ENCODE peak calls at places on chromosome 12, in ten cellular contexts. P, S, H, N, B, O, W, A, L and E are unnamed samples. For H3K4me1, the result is how much of the 10 kb centered on the place peaks cover.

GRCh38 chr12:26204612-26205289 is 9.4 kb downstream of the SSPN start:
- DNase-seq in W (no peak), B (peak), P (no peak), O (no peak), S (no peak), H (no peak), N (no peak), L (no peak), A (no peak), E (no peak)

GRCh38 chr12:132170094-132170636 is 25.9 kb downstream of the NOC4L start:
- DNase-seq in A (peak), B (no peak), W (peak), L (no peak), S (no peak), P (no peak), H (peak), O (no peak), N (peak), E (no peak)

GRCh38 chr12:10941916-10942607 is 3.0 kb upstream of the TAS2R14 start:
- DNase-seq in B (no peak), L (no peak), H (no peak), O (no peak), W (no peak), S (peak), P (peak), N (peak), A (peak), E (peak)

GRCh38 chr12:89765959-89766824 is 57.6 kb upstream of the ATP2B1 start:
- DNase-seq in L (no peak), B (no peak), O (no peak), S (no peak), W (no peak), N (no peak), P (no peak), A (no peak), H (no peak), E (no peak)

GRCh38 chr12:56431850-56432249 is 17.4 kb downstream of the TIMELESS start:
- DNase-seq in O (no peak), P (no peak), L (no peak), B (no peak), H (no peak), S (no peak), N (no peak), A (no peak), W (peak), E (no peak)

GRCh38 chr12:90260136-90260535 is 551.5 kb upstream of the ATP2B1 start:
- DNase-seq in A (no peak), H (no peak), S (no peak), W (no peak), O (no peak), N (no peak), L (no peak), P (no peak), B (no peak), E (no peak)

GRCh38 chr12:130742112-130742511 is 26.0 kb upstream of the RIMBP2 start:
- DNase-seq in A (no peak), O (no peak), S (peak), N (no peak), W (no peak), L (no peak), H (no peak), B (no peak), P (no peak), E (no peak)

GRCh38 chr12:14167005-14167628 is 185.7 kb upstream of the GRIN2B start:
- DNase-seq in W (peak), P (peak), A (no peak), O (no peak), S (peak), N (peak), H (no peak), L (peak), B (peak), E (no peak)

GRCh38 chr12:57744194-57744776 is 554 bp upstream of the TSPAN31 start:
- DNase-seq in S (no peak), A (no peak), O (peak), P (no peak), W (peak), N (no peak), L (peak), H (peak), B (peak), E (peak)

GRCh38 chr12:12803186-12803585 is 10.0 kb upstream of the DDX47 start:
- DNase-seq in P (no peak), L (peak), A (peak), S (peak), B (peak), W (peak), N (peak), O (peak), H (no peak), E (no peak)

GRCh38 chr12:42267408-42268190 is 29.6 kb upstream of the YAF2 start:
- DNase-seq in H (no peak), N (no peak), B (no peak), W (no peak), A (no peak), P (no peak), O (no peak), L (no peak), S (no peak), E (no peak)

GRCh38 chr12:55718650-55719275 is 1.4 kb upstream of the RDH5 start:
- DNase-seq in S (no peak), A (no peak), B (no peak), P (no peak), W (no peak), O (no peak), H (no peak), L (no peak), N (no peak), E (no peak)

GRCh38 chr12:54824402-54824801 is 29.9 kb upstream of the MUCL1 start:
- DNase-seq in P (no peak), L (no peak), N (no peak), A (no peak), B (no peak), O (no peak), S (no peak), H (no peak), W (no peak), E (no peak)

GRCh38 chr12:93751864-93752610 is 74.9 kb downstream of the CRADD start:
- DNase-seq in A (no peak), O (no peak), B (no peak), L (peak), S (no peak), P (no peak), W (peak), N (peak), H (no peak), E (no peak)

GRCh38 chr12:69396041-69396440 is 36.5 kb downstream of the YEATS4 start:
- DNase-seq in A (no peak), N (peak), H (no peak), L (no peak), P (no peak), B (no peak), W (peak), S (no peak), O (no peak), E (no peak)

GRCh38 chr12:9702239-9702638 is 30.7 kb downstream of the CLECL1 start:
- DNase-seq in P (no peak), W (no peak), L (no peak), S (no peak), O (no peak), N (no peak), B (no peak), A (no peak), H (no peak), E (no peak)

GRCh38 chr12:94235894-94236293 is 87.5 kb downstream of the PLXNC1 start:
- DNase-seq in L (no peak), N (no peak), S (no peak), B (no peak), H (no peak), P (no peak), A (no peak), O (no peak), W (no peak), E (no peak)

GRCh38 chr12:54890339-54890738 is 36.0 kb downstream of the MUCL1 start:
- DNase-seq in S (no peak), W (no peak), H (no peak), B (no peak), O (no peak), N (no peak), L (no peak), A (no peak), P (no peak), E (no peak)

GRCh38 chr12:78261901-78262300 is 431.2 kb downstream of the NAV3 start:
- DNase-seq in L (no peak), W (no peak), P (no peak), N (no peak), B (no peak), A (no peak), O (no peak), S (no peak), H (no peak), E (no peak)

GRCh38 chr12:92973614-92974013 is 44.5 kb upstream of the EEA1 start:
- DNase-seq in P (no peak), O (no peak), H (no peak), W (peak), B (no peak), N (peak), L (no peak), A (no peak), S (no peak), E (no peak)

GRCh38 chr12:24562761-24563392 is 386.0 kb downstream of the BCAT1 start:
- DNase-seq in N (peak), H (peak), L (no peak), P (no peak), A (peak), B (peak), W (peak), S (peak), O (no peak), E (no peak)

GRCh38 chr12:113642216-113642615 is 170.5 kb upstream of the LHX5 start:
- DNase-seq in P (no peak), H (no peak), L (no peak), O (no peak), N (no peak), S (no peak), W (no peak), A (no peak), B (no peak), E (no peak)

GRCh38 chr12:32536000-32536345 is 136.6 kb downstream of the FGD4 start:
- DNase-seq in S (no peak), W (no peak), L (no peak), P (no peak), A (no peak), B (no peak), N (no peak), O (no peak), H (no peak), E (no peak)

GRCh38 chr12:11771356-11771755 is 121.9 kb downstream of the ETV6 start:
- DNase-seq in S (peak), B (no peak), P (no peak), H (no peak), W (peak), A (no peak), O (no peak), N (peak), L (no peak), E (no peak)

GRCh38 chr12:108773798-108774788 is 42.8 kb upstream of the CORO1C start:
- DNase-seq in W (peak), H (peak), O (peak), P (no peak), B (peak), S (peak), A (peak), N (peak), L (peak), E (no peak)

GRCh38 chr12:79885956-79886490 is 48.9 kb downstream of the PPP1R12A start:
- DNase-seq in S (no peak), H (no peak), A (no peak), N (peak), W (no peak), O (no peak), P (no peak), B (no peak), L (no peak), E (no peak)

GRCh38 chr12:107622005-107622404 is 63.6 kb upstream of the PWP1 start:
- DNase-seq in P (peak), O (no peak), H (no peak), A (no peak), W (peak), S (peak), L (no peak), N (peak), B (no peak), E (no peak)

GRCh38 chr12:113097716-113098427 is 37.7 kb downstream of the RASAL1 start:
- DNase-seq in P (no peak), W (no peak), O (no peak), H (no peak), B (peak), A (peak), S (peak), L (no peak), N (peak), E (peak)

GRCh38 chr12:630656-631632 is 32.3 kb downstream of the NINJ2 start:
- DNase-seq in S (peak), L (peak), P (peak), N (no peak), W (no peak), A (peak), H (peak), B (peak), O (no peak), E (no peak)

GRCh38 chr12:124565071-124565491 is 2.3 kb downstream of the NCOR2 start:
- DNase-seq in H (no peak), A (peak), S (peak), B (no peak), N (peak), L (no peak), O (no peak), W (no peak), P (no peak), E (no peak)

GRCh38 chr12:71938728-71939385 is at the start of gene TPH2:
- DNase-seq in B (peak), W (peak), H (peak), O (no peak), A (peak), L (peak), P (peak), S (peak), N (peak), E (peak)

GRCh38 chr12:90627180-90627896 is 327.6 kb downstream of the CCER1 start:
- DNase-seq in S (no peak), H (no peak), L (no peak), P (no peak), B (no peak), A (no peak), W (peak), N (peak), O (no peak), E (no peak)

GRCh38 chr12:122961551-122962329 is 4.5 kb downstream of the ABCB9 start:
- DNase-seq in N (peak), H (no peak), B (no peak), S (no peak), A (no peak), L (no peak), P (no peak), W (no peak), O (no peak), E (no peak)

GRCh38 chr12:3437986-3438385 is 53.0 kb upstream of the PRMT8 start:
- DNase-seq in N (no peak), L (no peak), B (no peak), O (no peak), H (no peak), A (no peak), S (peak), P (no peak), W (no peak), E (no peak)

DNA sequence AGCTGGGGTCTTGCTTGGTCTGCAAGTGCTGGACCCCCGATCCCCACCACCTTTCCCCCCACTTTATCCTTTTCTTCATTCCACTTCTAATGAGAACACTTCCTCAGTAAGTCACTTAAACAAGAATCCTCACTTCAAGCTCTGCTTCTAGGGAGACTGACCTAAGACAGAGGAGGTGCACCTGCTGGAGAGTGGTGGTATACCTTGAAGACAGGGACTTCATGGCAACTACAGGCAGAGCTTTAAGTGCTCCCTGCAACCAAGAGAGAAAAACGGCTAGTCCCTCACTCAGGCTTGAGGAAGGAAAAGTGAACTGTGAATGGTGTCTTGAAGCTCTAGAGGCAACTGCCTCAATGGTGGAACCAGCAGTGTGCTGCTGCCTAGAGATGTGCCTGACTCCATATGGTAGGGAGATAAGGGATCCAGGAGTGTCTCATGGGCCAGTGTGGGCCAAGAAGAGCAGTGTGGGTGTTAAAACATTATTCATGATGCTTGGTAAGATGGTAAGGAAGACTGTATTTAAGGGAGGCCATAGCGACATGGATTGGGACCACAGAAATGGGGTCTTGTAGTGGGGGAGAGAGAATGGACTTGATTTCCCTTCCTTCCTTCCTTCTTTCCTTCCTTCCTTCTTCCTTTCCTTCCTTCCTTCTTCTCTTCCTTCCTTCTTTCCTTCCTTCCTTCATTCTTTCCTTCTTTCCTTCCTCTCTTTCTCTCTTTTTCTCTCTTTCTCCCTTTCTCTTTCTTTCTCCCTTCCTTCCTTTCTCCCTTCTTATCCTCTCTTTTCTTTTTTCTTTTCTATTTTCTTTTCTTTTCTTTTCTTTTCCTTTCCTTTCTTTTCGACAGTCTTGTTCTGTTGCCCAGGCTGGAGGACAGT is 96.2 kb upstream of the NAP1L1 start:
- DNase-seq in S (peak), O (no peak), H (no peak), L (no peak), A (no peak), N (no peak), W (no peak), P (no peak), B (no peak), E (no peak)
- H3K4me1 ChIP-seq in S (under half), O (under half), H (under half), L (under half), A (under half), N (under half), W (under half), P (under half), B (under half), E (under half)

GRCh38 chr12:99026332-99027116 is 381.4 kb downstream of the APAF1 start:
- DNase-seq in N (no peak), L (no peak), W (no peak), S (no peak), O (no peak), B (no peak), H (no peak), A (no peak), P (peak), E (no peak)

GRCh38 chr12:99024870-99025269 is 379.8 kb downstream of the APAF1 start:
- DNase-seq in H (no peak), A (no peak), S (no peak), L (no peak), P (no peak), N (no peak), W (no peak), B (no peak), O (no peak), E (no peak)

GRCh38 chr12:99029502-99030271 is 384.6 kb downstream of the APAF1 start:
- DNase-seq in O (no peak), A (peak), N (no peak), B (no peak), P (no peak), S (no peak), L (no peak), H (no peak), W (no peak), E (peak)

GRCh38 chr12:99024191-99024590 is 379.1 kb downstream of the APAF1 start:
- DNase-seq in A (no peak), H (no peak), L (no peak), O (no peak), B (no peak), S (no peak), W (no peak), P (no peak), N (no peak), E (no peak)

GRCh38 chr12:99027491-99027890 is 382.4 kb downstream of the APAF1 start:
- DNase-seq in B (no peak), S (no peak), A (no peak), W (no peak), N (no peak), H (no peak), O (no peak), L (no peak), P (no peak), E (no peak)
- H3K4me1 ChIP-seq in B (under half), S (under half), A (under half), W (under half), N (under half), H (under half), O (under half), L (under half), P (under half), E (under half)

DNA sequence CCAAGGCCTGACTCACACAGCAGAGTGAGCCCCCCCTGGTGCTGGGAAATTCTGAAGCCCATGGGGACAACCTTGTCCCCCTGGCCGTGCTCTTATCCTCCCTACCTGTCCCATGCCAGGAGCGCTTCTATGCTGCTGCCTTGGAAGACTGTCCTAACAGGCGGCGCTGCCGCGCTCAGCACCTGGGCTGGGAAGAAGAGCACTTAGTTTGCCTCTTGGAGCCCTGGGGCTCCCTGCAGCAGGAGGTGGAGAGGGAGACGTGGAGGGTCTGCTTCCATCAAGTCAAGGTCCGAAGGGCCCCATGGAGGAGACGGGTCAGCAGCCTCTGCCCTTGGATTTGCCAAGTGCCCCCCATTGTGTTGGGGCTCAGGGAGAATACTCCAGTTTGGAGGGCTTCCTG is 300.5 kb downstream of the CACNA1C start:
- DNase-seq in A (no peak), N (no peak), P (no peak), L (no peak), H (no peak), S (peak), O (no peak), B (no peak), W (no peak), E (no peak)
- H3K4me1 ChIP-seq in A (under half), N (under half), P (under half), L (under half), H (under half), S (under half), O (under half), B (under half), W (under half), E (under half)

GRCh38 chr12:96375173-96375572 is 25.1 kb downstream of the CDK17 start:
- DNase-seq in P (no peak), S (no peak), N (no peak), W (no peak), A (no peak), H (no peak), B (no peak), L (no peak), O (no peak), E (no peak)

GRCh38 chr12:96371138-96371786 is 29.0 kb downstream of the CDK17 start:
- DNase-seq in L (no peak), S (peak), N (no peak), P (no peak), O (no peak), B (no peak), A (no peak), W (no peak), H (no peak), E (no peak)

GRCh38 chr12:96375841-96376249 is 24.4 kb downstream of the CDK17 start:
- DNase-seq in B (no peak), N (no peak), O (no peak), P (no peak), H (no peak), W (no peak), S (no peak), A (no peak), L (no peak), E (no peak)

GRCh38 chr12:96368687-96369086 is 31.6 kb downstream of the CDK17 start:
- DNase-seq in A (no peak), H (no peak), L (no peak), S (no peak), P (no peak), O (no peak), B (no peak), N (no peak), W (no peak), E (no peak)

DNA sequence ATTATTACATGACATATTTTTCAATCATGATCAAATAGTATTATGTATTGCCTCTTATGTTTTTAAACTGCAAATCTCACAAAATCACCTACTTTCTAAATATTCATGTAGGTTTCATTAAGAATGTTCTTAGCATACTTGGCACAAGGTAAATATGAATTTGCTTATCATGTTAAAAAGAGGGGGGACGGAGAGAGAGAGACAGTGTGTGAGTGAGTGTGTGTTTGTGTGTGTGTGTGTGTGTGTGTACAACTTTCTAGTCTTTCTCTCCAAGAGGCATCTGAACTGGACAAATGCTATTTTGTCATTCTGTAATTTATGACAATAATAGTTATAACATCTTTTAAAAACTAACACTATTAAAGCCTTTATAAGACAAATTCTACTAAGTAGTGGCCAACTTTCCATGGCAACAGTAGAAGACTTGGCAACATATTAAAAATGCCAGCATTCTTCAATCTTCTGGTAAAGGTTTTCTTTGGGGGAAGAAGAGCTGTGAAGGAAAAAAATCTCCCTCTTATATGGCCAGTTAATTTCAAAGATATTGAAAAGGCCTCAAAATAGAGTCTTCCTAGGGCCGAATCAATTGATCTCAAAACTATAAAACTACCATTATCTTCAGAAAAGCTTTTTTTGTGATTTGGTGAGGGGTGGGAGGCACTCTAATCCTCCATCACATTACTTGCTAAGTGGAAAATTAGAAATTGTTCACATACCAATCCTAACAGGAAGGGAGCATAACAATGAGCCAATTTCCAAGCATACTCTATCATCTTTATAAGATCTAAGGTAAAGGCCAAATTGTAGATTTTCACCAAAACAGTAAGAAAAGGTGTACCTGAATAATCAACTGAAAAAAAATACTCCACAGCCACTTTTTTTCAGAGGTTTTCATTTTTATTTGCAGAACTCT is 28.2 kb downstream of the CDK17 start:
- DNase-seq in P (no peak), A (no peak), S (no peak), N (peak), O (no peak), B (no peak), H (no peak), W (no peak), L (no peak), E (no peak)
- H3K4me1 ChIP-seq in P (under half), A (under half), S (under half), N (under half), O (under half), B (half or more), H (under half), W (under half), L (under half), E (under half)